ENCODE peak calls at places on chromosomes 13 and 19, in four cellular contexts. A is IMR-90, O is fibroblast of lung, I is GM23338. F is an unnamed sample.

GRCh38 chr13:82627183-82627582 is 1255.1 kb downstream of the SLITRK1 start:
- DNase-seq in A (peak; percentile 91), I (no peak), O (peak; percentile 75), F (peak; percentile 19)

GRCh38 chr19:3284759-3285646 is 60.5 kb downstream of the CELF5 start:
- DNase-seq in I (peak; percentile 99), A (peak; percentile 37), O (peak; percentile 25), F (peak; percentile 64)

GRCh38 chr13:48531416-48532145 is 1.3 kb downstream of the RCBTB2 start:
- DNase-seq in O (no peak), I (no peak), A (no peak), F (no peak)

GRCh38 chr19:18520848-18521691 is 800 bp downstream of the ELL start:
- DNase-seq in I (peak; percentile 38), O (no peak), A (no peak), F (peak; percentile 63)

GRCh38 chr13:41457589-41458186 is 338 bp downstream of the RGCC start:
- DNase-seq in A (no peak), I (peak; percentile 29), O (no peak), F (peak; percentile 27)

GRCh38 chr13:53343345-53343744 is 314.7 kb downstream of the OLFM4 start:
- DNase-seq in O (no peak), I (peak; percentile 74), A (no peak), F (no peak)

GRCh38 chr19:6378036-6378435 is 2.3 kb upstream of the PSPN start:
- DNase-seq in A (peak; percentile 41), O (peak; percentile 80), I (peak; percentile 44), F (peak; percentile 47)

GRCh38 chr13:49388256-49388655 is 55.6 kb downstream of the CAB39L start:
- DNase-seq in O (no peak), A (peak; percentile 22), I (no peak), F (no peak)

GRCh38 chr19:45498411-45499195 is at the start of gene PPM1N:
- DNase-seq in I (peak; percentile 87), A (peak; percentile 17), O (no peak), F (peak; percentile 59)

GRCh38 chr19:5250127-5250659 is 90.4 kb downstream of the PTPRS start:
- DNase-seq in A (no peak), O (no peak), I (no peak), F (no peak)

GRCh38 chr13:101845501-101846012 is 393.1 kb downstream of the ITGBL1 start:
- DNase-seq in A (peak; percentile 3), I (no peak), O (peak; percentile 20), F (no peak)

DNA sequence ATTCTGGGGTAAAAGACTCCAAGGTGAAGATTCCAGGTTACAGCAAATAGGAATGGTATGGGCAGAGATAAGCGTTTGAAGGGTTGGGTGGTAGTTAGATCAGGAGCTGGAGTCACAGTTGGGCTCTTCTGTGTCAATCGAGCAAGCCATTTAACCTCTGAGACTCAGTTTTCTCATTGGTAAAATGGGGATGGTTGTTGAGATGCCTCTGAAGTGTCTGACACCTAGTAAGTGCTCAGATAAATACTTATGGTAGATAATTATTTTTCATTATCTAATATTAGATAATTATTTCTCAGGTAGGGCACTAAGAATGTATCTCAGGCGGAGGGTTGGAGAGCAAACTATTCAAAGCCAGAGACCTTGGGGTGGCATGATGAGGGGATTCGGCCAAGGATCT is 7.8 kb downstream of the LTBP4 start:
- DNase-seq in I (no peak), A (no peak), O (no peak), F (no peak)
- H3K4me2 ChIP-seq in I (peak overlapping the region; percentile 95), A (no peak overlapping the region), O (no peak overlapping the region), F (peak overlapping the region; percentile 76)

DNA sequence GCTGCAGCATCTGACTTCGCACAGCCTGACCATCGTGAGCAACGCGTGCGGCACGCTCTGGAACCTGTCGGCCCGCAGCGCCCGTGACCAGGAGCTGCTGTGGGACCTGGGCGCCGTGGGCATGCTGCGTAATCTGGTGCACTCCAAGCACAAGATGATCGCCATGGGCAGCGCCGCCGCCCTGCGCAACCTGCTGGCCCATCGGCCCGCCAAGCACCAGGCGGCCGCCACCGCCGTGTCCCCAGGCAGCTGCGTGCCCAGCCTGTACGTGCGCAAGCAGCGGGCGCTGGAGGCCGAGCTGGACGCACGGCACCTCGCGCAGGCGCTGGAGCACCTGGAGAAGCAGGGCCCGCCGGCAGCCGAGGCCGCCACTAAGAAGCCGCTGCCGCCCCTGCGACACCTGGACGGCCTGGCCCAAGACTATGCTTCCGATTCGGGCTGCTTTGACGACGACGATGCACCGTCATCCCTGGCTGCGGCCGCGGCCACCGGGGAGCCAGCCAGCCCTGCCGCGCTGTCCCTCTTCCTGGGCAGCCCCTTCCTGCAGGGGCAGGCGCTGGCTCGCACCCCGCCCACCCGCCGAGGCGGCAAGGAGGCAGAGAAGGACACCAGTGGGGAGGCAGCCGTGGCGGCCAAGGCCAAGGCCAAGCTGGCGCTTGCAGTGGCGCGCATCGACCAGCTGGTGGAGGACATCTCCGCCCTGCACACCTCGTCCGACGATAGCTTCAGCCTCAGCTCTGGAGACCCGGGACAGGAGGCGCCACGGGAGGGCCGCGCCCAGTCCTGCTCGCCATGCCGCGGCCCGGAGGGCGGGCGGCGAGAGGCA is 13.6 kb downstream of the C19orf25 start:
- DNase-seq in I (peak; percentile 78), A (peak; percentile 36), O (no peak), F (no peak)
- H3K4me2 ChIP-seq in I (no peak overlapping the region), A (no peak overlapping the region), O (no peak overlapping the region), F (no peak overlapping the region)

DNA sequence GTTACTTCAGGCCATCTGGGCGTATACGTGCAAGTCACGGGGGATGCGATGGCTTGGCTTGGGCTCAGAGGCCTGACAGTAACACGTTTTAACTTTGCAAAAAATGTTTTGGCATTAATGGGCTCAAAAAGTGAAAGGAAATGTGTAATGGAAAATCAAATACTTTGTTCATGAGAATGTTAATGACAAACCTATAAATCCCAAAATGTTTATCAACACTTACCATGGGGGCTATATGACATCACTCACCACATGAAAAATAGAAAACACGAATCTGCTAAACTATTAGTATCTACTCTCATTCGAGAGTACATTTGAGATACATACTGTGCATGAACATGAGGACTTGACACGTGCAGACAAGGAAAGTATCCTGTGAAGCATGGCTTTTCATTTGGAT is 91.7 kb downstream of the FAM216B start:
- DNase-seq in A (peak; percentile 16), O (no peak), I (no peak), F (peak; percentile 22)
- H3K4me2 ChIP-seq in A (no peak overlapping the region), O (no peak overlapping the region), I (peak overlapping the region; percentile 34), F (no peak overlapping the region)

GRCh38 chr13:25112856-25113255 is 16.9 kb downstream of the PABPC3 start:
- DNase-seq in I (no peak), O (no peak), A (no peak), F (no peak)

GRCh38 chr13:25118371-25118770 is 22.4 kb downstream of the PABPC3 start:
- DNase-seq in I (no peak), O (no peak), A (no peak), F (no peak)

GRCh38 chr13:25114220-25114619 is 18.3 kb downstream of the PABPC3 start:
- DNase-seq in A (peak; percentile 69), O (peak; percentile 58), I (peak; percentile 82), F (peak; percentile 78)

GRCh38 chr13:25117312-25117711 is 21.4 kb downstream of the PABPC3 start:
- DNase-seq in O (no peak), A (no peak), I (no peak), F (no peak)

GRCh38 chr13:25116044-25116443 is 20.1 kb downstream of the PABPC3 start:
- DNase-seq in A (no peak), I (no peak), O (no peak), F (no peak)
- H3K4me2 ChIP-seq in A (no peak overlapping the region), I (no peak overlapping the region), O (no peak overlapping the region), F (no peak overlapping the region)

DNA sequence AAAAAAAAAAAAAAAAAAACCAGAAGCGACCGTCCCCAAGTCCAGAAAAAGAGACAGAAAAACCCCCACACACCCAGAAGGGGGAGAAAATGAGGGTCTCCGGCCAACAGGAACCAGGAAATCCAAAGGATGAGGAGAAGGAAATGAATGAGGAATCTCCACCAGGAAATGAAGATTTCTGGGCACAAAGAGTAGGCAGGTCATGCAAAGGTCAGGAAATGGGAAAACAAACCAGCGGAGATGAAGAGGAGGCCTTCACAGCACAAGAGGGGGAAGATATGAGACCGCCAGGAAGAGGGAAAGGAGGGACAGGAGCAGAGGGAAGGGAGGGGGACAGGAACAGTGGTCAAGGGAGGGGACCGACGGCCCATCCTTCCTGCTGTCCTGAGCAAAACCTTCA is 5.8 kb downstream of the TEAD2 start:
- DNase-seq in I (no peak), O (no peak), A (no peak), F (no peak)
- H3K4me2 ChIP-seq in I (no peak overlapping the region), O (no peak overlapping the region), A (no peak overlapping the region), F (no peak overlapping the region)

DNA sequence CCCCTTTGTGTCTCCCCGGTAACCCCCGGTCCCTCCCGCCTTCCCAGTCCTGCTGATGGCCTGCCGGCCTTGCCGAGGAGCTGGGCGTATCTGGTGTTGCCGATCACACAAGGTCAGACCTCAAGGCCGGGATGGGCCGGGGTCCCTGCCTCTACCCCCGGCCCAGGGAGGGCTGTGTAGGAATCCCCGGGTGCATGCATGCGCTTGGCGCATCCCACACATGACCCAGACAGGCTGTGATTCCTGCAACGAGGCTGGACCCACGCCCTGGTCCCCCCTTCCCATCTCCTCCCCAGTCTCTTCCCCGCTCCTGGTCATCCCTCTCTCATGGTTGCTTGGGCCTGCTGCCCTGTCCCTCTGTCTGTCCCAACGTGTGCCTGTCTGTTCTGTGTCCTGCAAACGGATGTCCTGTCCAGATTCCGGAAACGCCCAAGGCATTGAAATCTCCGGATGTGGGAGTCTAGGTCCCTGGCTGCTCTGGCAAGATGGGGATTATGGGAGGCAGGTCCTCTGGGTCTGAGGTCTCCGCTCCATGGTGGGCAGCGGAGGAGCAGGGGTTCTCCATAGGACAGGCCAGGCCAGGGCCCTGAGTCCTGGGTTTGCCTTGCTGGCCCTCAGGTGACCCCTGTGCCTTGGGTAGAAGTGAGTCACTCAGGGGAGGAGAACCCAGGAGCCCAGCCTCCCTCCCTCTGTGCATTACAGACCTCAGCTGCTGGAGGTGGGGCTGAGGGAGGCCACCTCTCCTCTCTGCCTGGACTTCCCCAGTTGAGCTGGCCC is 1.6 kb downstream of the PKN1 start:
- DNase-seq in A (peak; percentile 72), I (no peak), O (peak; percentile 77), F (peak; percentile 92)
- H3K4me2 ChIP-seq in A (peak overlapping the region; percentile 91), I (peak overlapping the region; percentile 84), O (peak overlapping the region; percentile 84), F (peak overlapping the region; percentile 72)

GRCh38 chr13:93226065-93226622 is 463 bp upstream of the GPC6 start:
- DNase-seq in O (no peak), I (no peak), A (no peak), F (no peak)
- H3K4me2 ChIP-seq in O (peak overlapping the region; percentile 82), I (peak overlapping the region; percentile 84), A (peak overlapping the region; percentile 44), F (peak overlapping the region; percentile 82)

GRCh38 chr13:46550822-46551221 is 2.1 kb upstream of the LRCH1 start:
- DNase-seq in I (no peak), A (no peak), O (no peak), F (no peak)
- H3K4me2 ChIP-seq in I (no peak overlapping the region), A (no peak overlapping the region), O (no peak overlapping the region), F (no peak overlapping the region)

GRCh38 chr13:19264711-19265110 is 83.1 kb upstream of the TUBA3C start:
- DNase-seq in A (no peak), I (no peak), O (no peak), F (no peak)
- H3K4me2 ChIP-seq in A (no peak overlapping the region), I (no peak overlapping the region), O (no peak overlapping the region), F (no peak overlapping the region)

GRCh38 chr19:36246006-36246391 is 31.1 kb downstream of the ZNF146 start:
- DNase-seq in A (no peak), I (no peak), O (no peak), F (peak; percentile 33)
- H3K4me2 ChIP-seq in A (peak overlapping the region; percentile 90), I (peak overlapping the region; percentile 70), O (peak overlapping the region; percentile 72), F (peak overlapping the region; percentile 75)